ENCODE peak calls at places on chromosomes 7 and 10, in four cellular contexts. Q is bronchial epithelial cell, S is endodermal cell, J is prostate gland. C is an unnamed sample. For H3K36me3, the result is how much of the 10 kb centered on the place peaks cover.

GRCh38 chr7:92609921-92610518 is 19.8 kb upstream of the FAM133B start:
- DNase-seq in Q (peak), J (no peak), S (no peak), C (no peak)

GRCh38 chr10:62461120-62461519 is 87.0 kb downstream of the ZNF365 start:
- DNase-seq in J (no peak), S (no peak), Q (no peak), C (no peak)

GRCh38 chr10:126497672-126498071 is 109.4 kb upstream of the ADAM12 start:
- DNase-seq in Q (no peak), S (no peak), J (no peak), C (no peak)

GRCh38 chr10:86291616-86292340 is 74.8 kb downstream of the GRID1 start:
- DNase-seq in Q (no peak), J (no peak), S (peak), C (no peak)

GRCh38 chr10:72319416-72320254 is 35.1 kb downstream of the DNAJB12 start:
- DNase-seq in Q (peak), J (peak), S (peak), C (peak)

GRCh38 chr10:24128066-24128751 is 80.7 kb upstream of the KIAA1217 start:
- DNase-seq in Q (no peak), S (no peak), J (no peak), C (no peak)

GRCh38 chr10:9111983-9112382 is 1057.5 kb downstream of the GATA3 start:
- DNase-seq in S (no peak), Q (no peak), J (no peak), C (no peak)

GRCh38 chr7:2638224-2638991 is 6.6 kb downstream of the TTYH3 start:
- DNase-seq in J (no peak), Q (no peak), S (no peak), C (no peak)

GRCh38 chr10:77168161-77168560 is 469.4 kb downstream of the KCNMA1 start:
- DNase-seq in J (no peak), S (no peak), Q (peak), C (no peak)

GRCh38 chr10:84194424-84195043 is at the start of gene CDHR1:
- DNase-seq in J (no peak), S (peak), Q (peak), C (no peak)

GRCh38 chr10:100006241-100006886 is 3.4 kb downstream of the DNMBP start:
- DNase-seq in Q (peak), J (no peak), S (no peak), C (peak)

GRCh38 chr10:79264942-79265341 is 82.3 kb upstream of the PPIF start:
- DNase-seq in J (peak), S (peak), Q (peak), C (no peak)

GRCh38 chr7:143384148-143384547 is 3.0 kb downstream of the ZYX start:
- DNase-seq in J (no peak), S (peak), Q (no peak), C (no peak)

GRCh38 chr10:119541459-119542356 is 811 bp downstream of the RGS10 start:
- DNase-seq in Q (no peak), J (no peak), S (peak), C (no peak)

GRCh38 chr10:34780818-34781380 is 34.2 kb downstream of the PARD3 start:
- DNase-seq in S (peak), J (no peak), Q (no peak), C (peak)

GRCh38 chr7:47584128-47584865 is 2.4 kb upstream of the TNS3 start:
- DNase-seq in Q (no peak), S (no peak), J (no peak), C (no peak)

GRCh38 chr10:26621889-26622681 is 75.4 kb upstream of the PDSS1 start:
- DNase-seq in S (peak), Q (peak), J (peak), C (peak)

GRCh38 chr10:48536916-48537890 is 67.7 kb downstream of the ARHGAP22 start:
- DNase-seq in S (peak), J (no peak), Q (no peak), C (no peak)

GRCh38 chr7:117800406-117800805 is 72.8 kb downstream of the CTTNBP2 start:
- DNase-seq in J (no peak), S (no peak), Q (no peak), C (no peak)

GRCh38 chr7:18768256-18768655 is 272.7 kb downstream of the HDAC9 start:
- DNase-seq in J (no peak), Q (no peak), S (no peak), C (no peak)

GRCh38 chr10:79180619-79181221 is 112.0 kb downstream of the ZMIZ1 start:
- DNase-seq in Q (no peak), J (no peak), S (no peak), C (no peak)

GRCh38 chr10:31315453-31315852 is 3.6 kb upstream of the ZEB1 start:
- DNase-seq in Q (peak), S (no peak), J (no peak), C (no peak)

GRCh38 chr10:625335-625699 is 64.2 kb downstream of the DIP2C start:
- DNase-seq in Q (no peak), S (peak), J (no peak), C (no peak)

GRCh38 chr10:109624939-109625338 is 298.4 kb downstream of the XPNPEP1 start:
- DNase-seq in Q (no peak), J (no peak), S (no peak), C (no peak)

GRCh38 chr7:64992971-64993370 is 2.1 kb upstream of the ZNF117 start:
- DNase-seq in J (no peak), S (no peak), Q (peak), C (no peak)

GRCh38 chr7:78055579-78055978 is 257.0 kb downstream of the PHTF2 start:
- DNase-seq in S (peak), J (no peak), Q (no peak), C (no peak)
- TF ChIP-seq CTCF in S (no peak), J (no peak), Q (no peak), C (no peak)

DNA sequence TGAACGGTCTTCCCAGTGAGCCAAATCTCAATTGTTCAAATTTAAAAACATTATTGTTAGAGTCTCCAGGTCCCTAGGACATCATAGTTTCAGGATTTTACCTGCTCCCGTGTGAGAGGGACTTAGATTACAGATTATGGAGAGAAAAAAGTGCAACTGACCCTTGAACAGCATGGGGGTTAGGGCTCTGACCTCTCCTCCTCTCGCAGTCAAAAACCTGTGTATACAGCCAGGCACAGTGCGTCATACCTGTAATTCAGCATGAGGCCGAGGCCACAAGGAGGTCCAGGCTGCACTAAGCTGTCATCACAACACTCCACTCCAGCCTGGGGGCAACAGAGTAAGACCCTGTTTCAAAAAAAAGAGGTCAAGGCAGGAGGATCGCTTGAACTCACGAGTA is 25.5 kb downstream of the BAZ1B start:
- DNase-seq in S (no peak), Q (no peak), J (no peak), C (no peak)
- H3K36me3 ChIP-seq in S (half or more), Q (under half), J (under half), C (under half)

GRCh38 chr10:73653195-73653594 is 2.6 kb downstream of the SYNPO2L start:
- DNase-seq in S (no peak), Q (no peak), J (no peak), C (no peak)
- TF ChIP-seq CTCF in S (no peak), Q (no peak), J (no peak), C (no peak)

GRCh38 chr7:44077681-44078091 is 4.6 kb downstream of the POLM start:
- DNase-seq in S (no peak), Q (no peak), J (no peak), C (no peak)

GRCh38 chr7:44080686-44081265 is 1.6 kb downstream of the POLM start:
- DNase-seq in S (no peak), J (no peak), Q (no peak), C (no peak)

GRCh38 chr7:44078521-44078920 is 3.8 kb downstream of the POLM start:
- DNase-seq in Q (no peak), J (no peak), S (no peak), C (no peak)

GRCh38 chr7:44080118-44080517 is 2.2 kb downstream of the POLM start:
- DNase-seq in S (no peak), Q (no peak), J (no peak), C (no peak)

DNA sequence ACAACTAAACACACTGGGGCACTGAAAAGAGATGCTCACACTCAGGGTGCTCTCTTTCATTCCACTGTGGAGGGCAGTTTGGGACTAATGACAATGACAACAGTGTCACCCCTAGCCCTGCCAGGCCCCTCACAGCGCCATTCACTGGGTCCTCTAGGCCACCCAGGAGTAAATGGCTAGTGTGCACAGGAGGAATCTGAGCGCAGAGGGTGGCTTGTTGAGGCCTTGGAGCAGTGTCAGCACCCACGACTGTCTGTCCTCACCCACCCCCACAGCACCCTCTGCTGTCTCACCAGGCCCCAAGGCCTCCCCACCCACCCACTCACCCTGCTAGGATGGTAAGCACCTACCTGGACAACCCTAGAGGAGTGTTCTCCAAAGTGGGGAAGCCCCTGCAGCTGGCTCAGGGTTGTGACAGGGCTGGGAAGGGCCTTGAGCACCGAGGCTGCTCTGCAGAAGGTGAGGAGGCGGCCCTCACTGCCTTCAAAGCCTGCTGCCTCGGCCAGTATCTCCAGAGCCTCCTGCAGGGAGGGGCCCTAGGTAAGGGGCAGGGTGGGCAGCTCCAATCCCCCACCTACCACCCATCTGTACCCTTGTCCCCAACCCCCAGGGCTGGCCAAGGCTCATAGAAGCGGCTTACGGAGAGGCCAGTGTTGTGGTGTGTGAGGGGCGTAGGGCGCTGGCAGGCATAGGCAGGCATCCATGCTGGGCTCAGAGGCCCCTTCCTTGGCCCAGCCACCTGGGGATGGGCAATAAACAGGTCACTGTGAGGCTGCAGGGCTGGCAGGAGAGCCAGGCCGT is 2.9 kb downstream of the POLM start:
- DNase-seq in J (no peak), S (no peak), Q (no peak), C (no peak)
- H3K36me3 ChIP-seq in J (under half), S (under half), Q (under half), C (under half)

GRCh38 chr7:131944556-131945069 is 388.2 kb upstream of the PODXL start:
- DNase-seq in Q (no peak), J (no peak), S (no peak), C (no peak)

GRCh38 chr7:131945313-131945831 is 388.9 kb upstream of the PODXL start:
- DNase-seq in Q (no peak), J (peak), S (peak), C (peak)

GRCh38 chr7:131943211-131943610 is 386.8 kb upstream of the PODXL start:
- DNase-seq in S (peak), J (no peak), Q (no peak), C (no peak)

GRCh38 chr7:131942287-131943150 is 386.1 kb upstream of the PODXL start:
- DNase-seq in Q (no peak), S (peak), J (no peak), C (no peak)

DNA sequence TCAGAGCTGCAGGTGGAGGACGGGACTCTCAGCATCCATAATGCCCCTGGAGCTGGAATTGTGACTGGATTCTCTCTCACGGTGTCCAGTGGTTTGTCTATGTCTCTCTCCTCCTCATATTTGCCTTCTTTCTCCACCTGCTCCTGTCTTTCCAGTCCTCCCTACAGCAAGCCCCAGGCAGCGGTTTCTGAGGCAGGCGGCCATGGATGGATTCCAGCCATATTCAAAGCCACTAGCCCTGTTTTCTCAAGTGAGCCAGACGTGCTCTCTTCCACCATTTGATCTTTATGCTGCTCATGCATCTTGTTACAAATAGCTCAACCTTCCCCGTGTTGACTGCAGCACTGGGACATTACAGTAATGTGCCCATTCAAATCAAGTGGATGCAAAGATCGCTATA is 387.2 kb upstream of the PODXL start:
- DNase-seq in S (peak), J (no peak), Q (no peak), C (no peak)
- TF ChIP-seq CTCF in S (no peak), J (no peak), Q (no peak), C (no peak)

GRCh38 chr7:75567948-75568595 is 76.0 kb downstream of the SPDYE5 start:
- DNase-seq in S (no peak), J (no peak), Q (no peak), C (no peak)

GRCh38 chr7:75572814-75573213 is 80.7 kb downstream of the SPDYE5 start:
- DNase-seq in Q (no peak), J (no peak), S (no peak), C (no peak)

GRCh38 chr7:75573477-75574019 is 81.4 kb downstream of the SPDYE5 start:
- DNase-seq in J (no peak), S (no peak), Q (no peak), C (no peak)

GRCh38 chr7:75572396-75572795 is 80.3 kb downstream of the SPDYE5 start:
- DNase-seq in S (no peak), Q (no peak), J (no peak), C (no peak)

DNA sequence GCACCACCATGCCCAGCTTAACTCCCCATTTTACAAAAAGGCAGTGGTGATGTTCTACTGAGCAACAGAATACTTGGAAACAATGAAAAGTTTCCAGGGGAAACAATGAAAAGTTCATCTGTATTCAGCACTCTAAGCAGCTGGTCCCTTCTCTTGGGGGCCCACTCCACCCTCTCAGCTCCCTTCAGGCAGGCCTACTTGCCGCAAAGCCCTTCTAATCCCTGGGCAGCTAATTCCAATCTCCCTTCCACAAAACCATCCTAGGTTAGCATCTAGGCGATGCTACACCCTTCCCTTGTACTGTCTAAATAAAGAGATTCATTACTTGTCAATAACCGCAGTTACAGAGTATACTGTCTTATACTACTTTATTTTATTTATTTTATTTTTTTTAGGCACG is 79.1 kb downstream of the SPDYE5 start:
- DNase-seq in Q (no peak), S (no peak), J (no peak), C (no peak)
- H3K36me3 ChIP-seq in Q (under half), S (half or more), J (under half), C (under half)

GRCh38 chr10:131858583-131859340 is 42.0 kb upstream of the PPP2R2D start:
- DNase-seq in Q (no peak), J (no peak), S (peak), C (no peak)
- TF ChIP-seq CTCF in Q (no peak), J (no peak), S (peak), C (no peak)

C was measured in body of pancreas.